ENCODE peak calls at places on chromosomes 11 and 22, in seven cellular contexts. H, D, O, Y, A, E and K are unnamed samples.

GRCh38 chr11:78651136-78651775 is 76.6 kb upstream of the NARS2 start:
- DNase-seq in D (no peak), A (no peak), O (no peak), H (no peak), E (no peak), Y (peak), K (no peak)

GRCh38 chr22:49838771-49839717 is 11.4 kb upstream of the BRD1 start:
- DNase-seq in Y (peak), E (no peak), H (no peak), D (no peak), O (no peak), A (no peak), K (no peak)

GRCh38 chr22:41752011-41752975 is 48.2 kb upstream of the CCDC134 start:
- DNase-seq in A (no peak), E (no peak), D (no peak), O (no peak), Y (no peak), H (no peak), K (no peak)

GRCh38 chr22:50067244-50067643 is 9.1 kb upstream of the TTLL8 start:
- DNase-seq in D (no peak), Y (no peak), H (no peak), O (no peak), E (no peak), A (no peak), K (no peak)

GRCh38 chr22:21623402-21623970 is 6.3 kb downstream of the YDJC start:
- DNase-seq in A (no peak), O (no peak), D (no peak), E (no peak), H (no peak), Y (no peak), K (no peak)

GRCh38 chr11:108965602-108966001 is 300.7 kb downstream of the DDX10 start:
- DNase-seq in D (no peak), O (no peak), Y (peak), E (no peak), H (peak), A (no peak), K (no peak)

GRCh38 chr11:2609345-2609744 is 90.4 kb downstream of the KCNQ1OT1 start:
- DNase-seq in E (no peak), H (no peak), Y (no peak), D (no peak), O (no peak), A (no peak), K (no peak)

GRCh38 chr11:117910525-117910924 is 18.7 kb downstream of the TMPRSS13 start:
- DNase-seq in E (no peak), O (no peak), Y (no peak), D (no peak), H (no peak), A (peak), K (no peak)

GRCh38 chr11:64766881-64767280 is 7.1 kb upstream of the PYGM start:
- DNase-seq in Y (no peak), O (no peak), H (no peak), A (no peak), D (no peak), E (no peak), K (no peak)

GRCh38 chr22:36395922-36396321 is 8.2 kb upstream of the MYH9 start:
- DNase-seq in Y (peak), H (no peak), O (no peak), A (no peak), E (no peak), D (no peak), K (peak)

GRCh38 chr11:110295487-110296225 is 758 bp downstream of the RDX start:
- DNase-seq in H (no peak), D (peak), A (peak), Y (peak), O (peak), E (peak), K (peak)

GRCh38 chr11:58577441-58578135 is 1.3 kb upstream of the ZFP91 start:
- DNase-seq in D (no peak), O (no peak), A (no peak), H (no peak), E (peak), Y (peak), K (peak)

GRCh38 chr11:62804310-62805043 is 763 bp downstream of the NXF1 start:
- DNase-seq in D (no peak), H (peak), Y (peak), O (no peak), E (no peak), A (no peak), K (peak)

GRCh38 chr11:78630561-78631303 is 56.1 kb upstream of the NARS2 start:
- DNase-seq in A (no peak), H (no peak), O (no peak), E (no peak), Y (no peak), D (no peak), K (peak)

GRCh38 chr11:118353084-118353710 is 6.2 kb upstream of the UBE4A start:
- DNase-seq in A (no peak), D (no peak), H (no peak), E (no peak), O (no peak), Y (peak), K (peak)

GRCh38 chr22:20324139-20324516 is 4.3 kb upstream of the DGCR6L start:
- DNase-seq in Y (no peak), E (no peak), D (no peak), H (no peak), O (no peak), A (no peak), K (no peak)

GRCh38 chr22:25364281-25364680 is 144.8 kb downstream of the CRYBB2 start:
- DNase-seq in D (no peak), Y (no peak), A (no peak), E (peak), H (no peak), O (no peak), K (no peak)

GRCh38 chr11:26245046-26245445 is 86.9 kb upstream of the ANO3 start:
- DNase-seq in A (no peak), E (no peak), D (no peak), O (no peak), Y (peak), H (no peak), K (no peak)

GRCh38 chr22:17347724-17348123 is 21.5 kb upstream of the CECR2 start:
- DNase-seq in E (no peak), D (no peak), O (no peak), Y (no peak), A (no peak), H (no peak), K (no peak)

GRCh38 chr11:117932426-117932825 is 3.2 kb upstream of the TMPRSS13 start:
- DNase-seq in E (no peak), Y (no peak), D (no peak), O (no peak), A (no peak), H (no peak), K (no peak)

GRCh38 chr11:65919151-65920034 is at the start of gene DRAP1:
- DNase-seq in H (peak), E (peak), A (peak), O (peak), Y (peak), D (peak), K (peak)
- TF ChIP-seq POLR2A in H (peak), E (peak), A (peak), O (no peak), Y (peak), D (peak), K (peak)

GRCh38 chr11:10294289-10294953 is 402 bp upstream of the SBF2 start:
- DNase-seq in A (peak), D (peak), E (no peak), Y (peak), O (peak), H (no peak), K (no peak)
- TF ChIP-seq POLR2A in A (no peak), D (no peak), E (no peak), Y (no peak), O (no peak), H (no peak), K (no peak)

GRCh38 chr11:501001-501682 is 5.9 kb downstream of the RNH1 start:
- DNase-seq in Y (no peak), E (no peak), A (no peak), H (no peak), O (no peak), D (no peak), K (no peak)

GRCh38 chr11:503179-503981 is 3.7 kb downstream of the RNH1 start:
- DNase-seq in Y (peak), A (no peak), D (no peak), H (no peak), O (peak), E (no peak), K (peak)

GRCh38 chr11:501683-502287 is 5.3 kb downstream of the RNH1 start:
- DNase-seq in D (no peak), H (no peak), Y (no peak), A (no peak), O (no peak), E (no peak), K (no peak)

GRCh38 chr11:504053-504993 is 2.7 kb downstream of the RNH1 start:
- DNase-seq in E (no peak), H (no peak), Y (no peak), A (peak), D (peak), O (peak), K (peak)

DNA sequence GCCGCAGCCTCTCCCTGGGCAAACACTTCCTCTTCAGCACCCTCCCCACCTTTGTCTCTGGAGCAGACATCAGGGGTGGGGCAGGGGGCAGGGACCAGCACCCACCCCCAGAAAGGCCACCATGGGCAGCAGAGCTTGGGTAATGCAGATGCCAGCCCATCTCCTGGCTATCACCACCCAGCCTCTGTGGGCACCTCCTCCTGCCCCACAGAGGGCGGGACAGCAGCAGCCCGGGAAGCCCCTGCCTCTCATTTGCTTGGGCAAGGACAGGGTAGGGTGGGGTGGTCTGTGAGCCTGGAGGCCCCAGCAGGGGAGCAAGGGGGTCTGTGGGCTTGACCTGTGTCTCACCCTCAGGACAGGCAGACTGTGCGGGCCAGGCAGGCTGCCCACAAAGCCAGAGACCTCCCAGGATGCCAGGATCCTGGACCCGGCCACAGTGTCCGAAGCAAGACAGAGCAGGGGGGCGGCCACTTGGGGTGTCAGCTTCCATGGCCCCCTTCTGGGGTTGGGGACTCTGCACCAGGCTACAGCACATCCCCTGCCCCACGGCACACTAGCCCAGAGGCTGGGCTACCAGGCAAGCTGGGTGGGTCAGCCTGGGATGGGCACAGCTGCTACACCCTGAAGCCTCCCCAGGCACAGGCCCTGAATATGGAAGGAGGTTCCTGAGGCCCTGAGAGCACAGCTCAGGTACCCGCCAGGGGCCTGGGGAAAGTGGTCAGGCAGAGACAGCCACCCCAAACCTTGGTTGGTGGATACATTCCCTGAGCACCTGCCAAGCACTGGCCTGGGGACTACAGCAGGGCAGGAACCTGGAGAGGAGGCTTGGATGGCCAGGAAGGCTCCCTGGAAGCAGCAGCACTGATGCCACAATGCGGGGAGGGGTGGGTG is 4.5 kb downstream of the RNH1 start:
- DNase-seq in A (no peak), D (no peak), Y (no peak), O (no peak), E (no peak), H (no peak), K (no peak)
- TF ChIP-seq POLR2A in A (no peak), D (no peak), Y (no peak), O (no peak), E (no peak), H (no peak), K (no peak)

GRCh38 chr11:120284272-120284671 is 40.8 kb upstream of the TLCD5 start:
- DNase-seq in A (no peak), O (no peak), Y (no peak), E (no peak), D (no peak), H (no peak), K (no peak)
- TF ChIP-seq POLR2A in A (no peak), O (no peak), Y (no peak), E (no peak), D (no peak), H (no peak), K (no peak)

GRCh38 chr11:94676769-94677168 is 91.4 kb upstream of the AMOTL1 start:
- DNase-seq in D (no peak), H (no peak), E (no peak), O (peak), Y (no peak), A (no peak), K (no peak)

GRCh38 chr11:94674005-94674491 is 94.1 kb upstream of the AMOTL1 start:
- DNase-seq in A (no peak), O (peak), D (no peak), H (no peak), E (no peak), Y (no peak), K (no peak)

GRCh38 chr11:94673353-94673752 is 94.8 kb upstream of the AMOTL1 start:
- DNase-seq in E (no peak), Y (no peak), H (no peak), D (no peak), O (peak), A (no peak), K (no peak)

GRCh38 chr11:94675239-94675638 is 92.9 kb upstream of the AMOTL1 start:
- DNase-seq in O (peak), A (no peak), H (no peak), Y (no peak), D (no peak), E (no peak), K (no peak)

GRCh38 chr11:94675788-94676187 is 92.4 kb upstream of the AMOTL1 start:
- DNase-seq in O (peak), H (no peak), E (no peak), A (no peak), Y (peak), D (no peak), K (no peak)
- TF ChIP-seq POLR2A in O (no peak), H (no peak), E (no peak), A (no peak), Y (no peak), D (no peak), K (no peak)

GRCh38 chr11:106022795-106023275 is 795 bp upstream of the MSANTD4 start:
- DNase-seq in Y (no peak), E (no peak), O (no peak), D (no peak), A (no peak), H (no peak), K (no peak)

GRCh38 chr11:106017088-106017487 is 5.0 kb downstream of the MSANTD4 start:
- DNase-seq in D (no peak), E (no peak), A (no peak), H (no peak), Y (no peak), O (no peak), K (no peak)

GRCh38 chr11:106021181-106021966 is 666 bp downstream of the MSANTD4 start:
- DNase-seq in O (no peak), H (no peak), D (no peak), E (no peak), A (no peak), Y (peak), K (peak)

GRCh38 chr11:106021967-106022794 is at the start of gene MSANTD4:
- DNase-seq in A (peak), E (peak), H (peak), D (peak), O (peak), Y (peak), K (peak)
- TF ChIP-seq POLR2A in A (no peak), E (peak), H (peak), D (no peak), O (no peak), Y (no peak), K (peak)

DNA sequence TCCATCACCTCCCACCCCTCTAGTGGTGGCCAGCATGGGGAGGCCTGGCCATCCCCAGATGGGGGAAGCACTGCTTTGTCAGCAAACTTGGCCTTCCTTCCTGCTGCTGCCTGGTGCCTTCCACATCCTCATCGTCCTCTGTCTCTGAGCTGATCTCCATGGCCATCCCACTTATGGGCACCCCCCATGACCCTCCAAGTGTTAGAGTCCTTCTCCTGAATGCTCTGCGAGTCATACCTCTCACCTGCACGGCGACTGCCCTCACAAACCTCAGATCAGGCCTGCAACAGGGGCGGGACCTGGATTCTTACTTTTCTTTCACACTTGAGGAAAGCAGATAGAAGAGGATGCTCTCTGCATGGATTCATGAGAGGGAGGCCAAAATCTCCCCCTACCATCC is 24.0 kb downstream of the POU2AF1 start:
- DNase-seq in H (no peak), Y (no peak), E (no peak), D (no peak), A (no peak), O (no peak), K (no peak)
- TF ChIP-seq POLR2A in H (no peak), Y (no peak), E (no peak), D (no peak), A (no peak), O (no peak), K (no peak)

GRCh38 chr22:29885610-29886009 is 2.6 kb downstream of the MTMR3 start:
- DNase-seq in H (no peak), O (no peak), D (no peak), A (no peak), Y (no peak), E (no peak), K (no peak)

GRCh38 chr22:29886601-29887000 is 3.6 kb downstream of the MTMR3 start:
- DNase-seq in H (no peak), Y (no peak), E (no peak), O (no peak), D (no peak), A (no peak), K (no peak)

GRCh38 chr22:29883831-29884139 is 811 bp downstream of the MTMR3 start:
- DNase-seq in O (no peak), A (no peak), H (no peak), E (no peak), Y (peak), D (no peak), K (no peak)

GRCh38 chr22:29882716-29883044 is 294 bp upstream of the MTMR3 start:
- DNase-seq in O (no peak), Y (no peak), E (no peak), H (no peak), A (no peak), D (no peak), K (no peak)

GRCh38 chr22:29883045-29883830 is at the start of gene MTMR3:
- DNase-seq in Y (peak), H (peak), E (peak), A (peak), O (peak), D (peak), K (peak)
- TF ChIP-seq POLR2A in Y (peak), H (peak), E (peak), A (peak), O (no peak), D (peak), K (peak)